ENCODE peak calls at places on chromosomes 12 and 14, in six cellular contexts. V is stimulated activated CD8-positive, alpha-beta memory T cell treated with anti-CD3 and anti-CD28 coated beads, Interleukin-12 subunit alpha, Interleukin-12 subunit beta, amount 100 ng/mL, for 4 hours; G is IMR-90; O is ACHN; R is fibroblast of lung; P is AG04450. A is an unnamed sample.

GRCh38 chr12:57775563-57776246 is 3.3 kb downstream of the EEF1AKMT3 start:
- DNase-seq in P (no peak), R (no peak), O (no peak), G (no peak), V (no peak), A (no peak)

GRCh38 chr14:101045511-101045910 is 142.0 kb upstream of the RTL1 start:
- DNase-seq in P (no peak), R (no peak), G (no peak), V (no peak), O (no peak), A (no peak)

GRCh38 chr14:95523818-95524448 is 7.5 kb upstream of the SYNE3 start:
- DNase-seq in O (no peak), G (peak; percentile 89), V (no peak), P (peak; percentile 68), R (no peak), A (peak; percentile 76)

GRCh38 chr12:24488091-24488596 is 460.8 kb downstream of the BCAT1 start:
- DNase-seq in V (no peak), G (peak; percentile 32), P (no peak), R (peak; percentile 60), O (peak; percentile 7), A (no peak)

GRCh38 chr14:73712540-73713141 is 1.5 kb downstream of the PNMA1 start:
- DNase-seq in V (no peak), O (peak; percentile 29), G (peak; percentile 27), P (no peak), R (peak; percentile 36), A (no peak)

GRCh38 chr12:131105736-131106356 is 152.1 kb downstream of the ADGRD1 start:
- DNase-seq in R (no peak), P (no peak), V (peak; percentile 27), O (no peak), G (no peak), A (no peak)

GRCh38 chr12:50927356-50927755 is 25.0 kb upstream of the HIGD1C start:
- DNase-seq in G (no peak), O (peak; percentile 29), V (no peak), R (no peak), P (no peak), A (no peak)

GRCh38 chr14:44149597-44149996 is 357.5 kb downstream of the FSCB start:
- DNase-seq in R (no peak), O (peak; percentile 50), P (no peak), V (no peak), G (no peak), A (peak; percentile 33)

GRCh38 chr12:110270125-110270962 is 10.7 kb upstream of the ATP2A2 start:
- DNase-seq in O (no peak), P (peak; percentile 42), V (no peak), R (peak; percentile 51), G (peak; percentile 73), A (peak; percentile 70)

GRCh38 chr12:123614531-123614930 is 12.6 kb downstream of the DDX55 start:
- DNase-seq in O (no peak), V (no peak), P (no peak), R (peak; percentile 20), G (peak; percentile 32), A (peak; percentile 54)

GRCh38 chr14:76259029-76259735 is 107.5 kb downstream of the GPATCH2L start:
- DNase-seq in G (no peak), R (no peak), V (no peak), O (no peak), P (no peak), A (no peak)

GRCh38 chr12:127292736-127293135 is 974.2 kb upstream of the TMEM132C start:
- DNase-seq in V (no peak), O (no peak), G (no peak), R (no peak), P (no peak), A (no peak)

GRCh38 chr12:40263616-40264409 is 39.0 kb downstream of the LRRK2 start:
- DNase-seq in P (no peak), V (no peak), G (peak; percentile 38), R (no peak), O (no peak), A (no peak)

GRCh38 chr14:20644520-20644919 is 3.0 kb upstream of the OR6S1 start:
- DNase-seq in V (no peak), O (no peak), G (no peak), R (no peak), P (no peak), A (no peak)

GRCh38 chr14:85617799-85618198 is 87.9 kb downstream of the FLRT2 start:
- DNase-seq in G (no peak), O (no peak), P (no peak), V (no peak), R (no peak), A (no peak)

GRCh38 chr14:59919582-59920377 is at the start of gene LRRC9:
- DNase-seq in V (peak; percentile 15), P (no peak), G (no peak), R (peak; percentile 28), O (no peak), A (peak; percentile 10)

GRCh38 chr14:76424359-76424758 is 48.4 kb downstream of the ESRRB start:
- DNase-seq in G (no peak), R (no peak), O (no peak), V (no peak), P (no peak), A (no peak)

GRCh38 chr14:77603654-77604270 is 12.7 kb downstream of the SPTLC2 start:
- DNase-seq in V (no peak), O (peak; percentile 65), R (peak; percentile 42), P (no peak), G (no peak), A (peak; percentile 48)

GRCh38 chr12:76872415-76872814 is 6.4 kb downstream of the CSRP2 start:
- DNase-seq in P (no peak), O (no peak), G (no peak), V (no peak), R (no peak), A (no peak)

GRCh38 chr12:68461645-68462044 is 129.5 kb upstream of the MDM1 start:
- DNase-seq in R (no peak), O (no peak), G (no peak), P (no peak), V (no peak), A (no peak)

GRCh38 chr12:57592551-57593165 is 1.7 kb downstream of the PIP4K2C start:
- DNase-seq in R (peak; percentile 53), O (no peak), P (no peak), V (no peak), G (peak; percentile 30), A (no peak)

GRCh38 chr12:93111791-93112208 is 182.7 kb upstream of the EEA1 start:
- DNase-seq in V (no peak), G (no peak), O (no peak), R (no peak), P (no peak), A (peak; percentile 57)

GRCh38 chr12:57157588-57158173 is 10.3 kb upstream of the LRP1-AS start:
- DNase-seq in G (no peak), P (no peak), O (no peak), V (no peak), R (no peak), A (no peak)

GRCh38 chr12:124217508-124217981 is 77.3 kb upstream of the RFLNA start:
- DNase-seq in P (no peak), R (peak; percentile 37), G (no peak), O (peak; percentile 21), V (no peak), A (no peak)

GRCh38 chr12:95216704-95217376 is 427 bp downstream of the FGD6 start:
- DNase-seq in P (no peak), G (no peak), R (no peak), V (no peak), O (peak; percentile 78), A (no peak)

GRCh38 chr12:29253916-29254625 is 105.0 kb downstream of the FAR2 start:
- DNase-seq in G (no peak), R (no peak), O (no peak), V (no peak), P (no peak), A (no peak)

A was measured in fibroblast of pulmonary artery.